ENCODE peak calls at places on chromosomes 13 and 19, in nine cellular contexts. A is activated T-cell treated with anti-CD3 and anti-CD28 coated beads for 1 hour; Y is stimulated activated naive CD4-positive, alpha-beta T cell; Z is CD8-positive, alpha-beta memory T cell; T is GM04503; D is naive thymus-derived CD8-positive, alpha-beta T cell; N is KBM-7; B is heart left ventricle; X is epithelial cell of esophagus. K is an unnamed sample.

GRCh38 chr13:30907167-30907761 is 1.2 kb downstream of the MEDAG start:
- DNase-seq in A (no peak), Y (no peak), Z (no peak), T (no peak), D (no peak), N (no peak), B (no peak), X (peak), K (no peak)

GRCh38 chr13:48038763-48039162 is 1.2 kb downstream of the NUDT15 start:
- DNase-seq in A (no peak), Y (no peak), Z (no peak), T (no peak), D (no peak), N (peak), B (no peak), X (peak), K (no peak)

GRCh38 chr19:29878973-29879654 is 62.9 kb upstream of the URI1 start:
- DNase-seq in A (no peak), Y (no peak), Z (no peak), T (peak), D (no peak), N (peak), B (no peak), X (peak), K (no peak)

GRCh38 chr19:3234800-3235199 is 10.3 kb downstream of the CELF5 start:
- DNase-seq in A (no peak), Y (no peak), Z (no peak), T (no peak), D (no peak), N (no peak), B (no peak), X (no peak), K (no peak)

GRCh38 chr19:15200575-15201364 is at the start of gene NOTCH3:
- DNase-seq in A (no peak), Y (no peak), Z (no peak), T (no peak), D (no peak), N (no peak), B (no peak), X (no peak), K (no peak)

GRCh38 chr19:4161415-4162077 is 8.1 kb downstream of the CREB3L3 start:
- DNase-seq in A (no peak), Y (no peak), Z (no peak), T (no peak), D (no peak), N (no peak), B (no peak), X (no peak), K (no peak)

GRCh38 chr13:28494861-28495585 is at the start of gene FLT1:
- DNase-seq in A (no peak), Y (peak), Z (peak), T (no peak), D (no peak), N (no peak), B (peak), X (peak), K (peak)

GRCh38 chr19:3544742-3545668 is 6.0 kb downstream of the TEKTIP1 start:
- DNase-seq in A (peak), Y (peak), Z (peak), T (no peak), D (peak), N (peak), B (peak), X (peak), K (peak)

GRCh38 chr13:112658807-112659206 is 31.0 kb upstream of the ATP11A start:
- DNase-seq in A (no peak), Y (no peak), Z (no peak), T (no peak), D (no peak), N (no peak), B (no peak), X (peak), K (no peak)

GRCh38 chr13:57740719-57741118 is 109.2 kb downstream of the PCDH17 start:
- DNase-seq in A (no peak), Y (no peak), Z (no peak), T (no peak), D (no peak), N (no peak), B (peak), X (no peak), K (no peak)

GRCh38 chr13:22050951-22051563 is 380.2 kb downstream of the FGF9 start:
- DNase-seq in A (no peak), Y (no peak), Z (no peak), T (no peak), D (no peak), N (no peak), B (no peak), X (no peak), K (no peak)

GRCh38 chr19:1651061-1651547 is 1.3 kb downstream of the TCF3 start:
- DNase-seq in A (peak), Y (peak), Z (peak), T (no peak), D (peak), N (peak), B (no peak), X (no peak), K (peak)

GRCh38 chr19:35318679-35319448 is 10.1 kb upstream of the CD22 start:
- DNase-seq in A (no peak), Y (no peak), Z (no peak), T (peak), D (no peak), N (no peak), B (peak), X (peak), K (peak)

GRCh38 chr19:4969292-4969771 is 419 bp downstream of the KDM4B start:
- DNase-seq in A (no peak), Y (no peak), Z (peak), T (no peak), D (no peak), N (no peak), B (no peak), X (no peak), K (no peak)

GRCh38 chr19:5823579-5824281 is 15.8 kb downstream of the FUT6 start:
- DNase-seq in A (no peak), Y (no peak), Z (no peak), T (no peak), D (no peak), N (no peak), B (no peak), X (peak), K (peak)

GRCh38 chr13:59494151-59494550 is 669.6 kb downstream of the DIAPH3 start:
- DNase-seq in A (no peak), Y (no peak), Z (no peak), T (no peak), D (no peak), N (no peak), B (no peak), X (no peak), K (no peak)

GRCh38 chr19:37738371-37738770 is 18.8 kb upstream of the ZNF607 start:
- DNase-seq in A (no peak), Y (no peak), Z (no peak), T (no peak), D (no peak), N (no peak), B (no peak), X (no peak), K (no peak)

GRCh38 chr13:50643055-50643454 is 200.4 kb downstream of the DLEU7 start:
- DNase-seq in A (no peak), Y (no peak), Z (no peak), T (no peak), D (no peak), N (no peak), B (no peak), X (no peak), K (no peak)

GRCh38 chr13:70571221-70571620 is 463.0 kb upstream of the KLHL1 start:
- DNase-seq in A (no peak), Y (no peak), Z (no peak), T (no peak), D (no peak), N (no peak), B (no peak), X (no peak), K (no peak)

GRCh38 chr19:10803252-10803651 is 32.8 kb downstream of the TMED1 start:
- DNase-seq in A (no peak), Y (no peak), Z (no peak), T (no peak), D (no peak), N (no peak), B (no peak), X (no peak), K (no peak)

GRCh38 chr19:3319643-3320353 is 46.6 kb upstream of the NFIC start:
- DNase-seq in A (no peak), Y (no peak), Z (no peak), T (no peak), D (no peak), N (no peak), B (no peak), X (no peak), K (no peak)

GRCh38 chr19:2820112-2820702 is 539 bp downstream of the ZNF554 start:
- DNase-seq in A (no peak), Y (no peak), Z (no peak), T (no peak), D (no peak), N (peak), B (no peak), X (no peak), K (peak)

GRCh38 chr19:57305056-57305455 is 15.2 kb upstream of the ZNF543 start:
- DNase-seq in A (no peak), Y (no peak), Z (no peak), T (no peak), D (no peak), N (no peak), B (no peak), X (peak), K (no peak)

GRCh38 chr13:99000137-99000536 is 22.3 kb upstream of the DOCK9 start:
- DNase-seq in A (no peak), Y (no peak), Z (no peak), T (no peak), D (no peak), N (no peak), B (no peak), X (no peak), K (no peak)